ENCODE peak calls at places on chromosome 12, in six cellular contexts. One of them, this sample, is unnamed.

GRCh38 chr12:57215668-57216013 is 953 bp upstream of the NXPH4 start:
- DNase-seq in fibroblast of lung: no peak
- DNase-seq in left ventricle myocardium inferior: no peak
- DNase-seq in HFFc6: peak
- DNase-seq in cardiac muscle cell: no peak
- DNase-seq in astrocyte: no peak
- DNase-seq in this sample: no peak

GRCh38 chr12:6507102-6507998 is 13.4 kb downstream of the NCAPD2 start:
- DNase-seq in left ventricle myocardium inferior: no peak
- DNase-seq in fibroblast of lung: peak
- DNase-seq in HFFc6: no peak
- DNase-seq in astrocyte: peak
- DNase-seq in cardiac muscle cell: peak
- DNase-seq in this sample: no peak

GRCh38 chr12:116236148-116236731 is 41.3 kb downstream of the MED13L start:
- DNase-seq in HFFc6: peak
- DNase-seq in cardiac muscle cell: peak
- DNase-seq in astrocyte: peak
- DNase-seq in left ventricle myocardium inferior: peak
- DNase-seq in fibroblast of lung: peak
- DNase-seq in this sample: no peak

GRCh38 chr12:55715169-55715764 is 579 bp upstream of the BLOC1S1 start:
- DNase-seq in astrocyte: peak
- DNase-seq in fibroblast of lung: no peak
- DNase-seq in HFFc6: no peak
- DNase-seq in left ventricle myocardium inferior: no peak
- DNase-seq in cardiac muscle cell: no peak
- DNase-seq in this sample: no peak

GRCh38 chr12:65725376-65725775 is 98.9 kb upstream of the HMGA2 start:
- DNase-seq in cardiac muscle cell: no peak
- DNase-seq in astrocyte: peak
- DNase-seq in left ventricle myocardium inferior: no peak
- DNase-seq in fibroblast of lung: peak
- DNase-seq in HFFc6: peak
- DNase-seq in this sample: no peak

GRCh38 chr12:110347767-110348166 is 55.7 kb downstream of the ANAPC7 start:
- DNase-seq in cardiac muscle cell: no peak
- DNase-seq in astrocyte: no peak
- DNase-seq in HFFc6: no peak
- DNase-seq in left ventricle myocardium inferior: no peak
- DNase-seq in fibroblast of lung: no peak
- DNase-seq in this sample: no peak

GRCh38 chr12:76976777-76977465 is 88.4 kb downstream of the E2F7 start:
- DNase-seq in left ventricle myocardium inferior: no peak
- DNase-seq in HFFc6: no peak
- DNase-seq in fibroblast of lung: peak
- DNase-seq in cardiac muscle cell: no peak
- DNase-seq in astrocyte: peak
- DNase-seq in this sample: no peak

GRCh38 chr12:56256326-56256960 is 1.7 kb downstream of the ANKRD52 start:
- DNase-seq in cardiac muscle cell: peak
- DNase-seq in astrocyte: peak
- DNase-seq in left ventricle myocardium inferior: no peak
- DNase-seq in fibroblast of lung: no peak
- DNase-seq in HFFc6: peak
- DNase-seq in this sample: no peak

GRCh38 chr12:88578821-88579518 is 1.3 kb downstream of the KITLG start:
- DNase-seq in fibroblast of lung: no peak
- DNase-seq in astrocyte: no peak
- DNase-seq in cardiac muscle cell: no peak
- DNase-seq in left ventricle myocardium inferior: no peak
- DNase-seq in HFFc6: peak
- DNase-seq in this sample: peak

GRCh38 chr12:106976013-106976658 is 10.8 kb downstream of the MTERF2 start:
- DNase-seq in fibroblast of lung: peak
- DNase-seq in left ventricle myocardium inferior: no peak
- DNase-seq in cardiac muscle cell: peak
- DNase-seq in HFFc6: no peak
- DNase-seq in astrocyte: peak
- DNase-seq in this sample: no peak

GRCh38 chr12:125079084-125079483 is 13.8 kb downstream of the AACS start:
- DNase-seq in fibroblast of lung: no peak
- DNase-seq in left ventricle myocardium inferior: no peak
- DNase-seq in astrocyte: no peak
- DNase-seq in HFFc6: no peak
- DNase-seq in cardiac muscle cell: no peak
- DNase-seq in this sample: no peak

GRCh38 chr12:50598321-50598862 is 93.6 kb downstream of the DIP2B start:
- DNase-seq in astrocyte: no peak
- DNase-seq in cardiac muscle cell: peak
- DNase-seq in fibroblast of lung: peak
- DNase-seq in HFFc6: peak
- DNase-seq in left ventricle myocardium inferior: no peak
- DNase-seq in this sample: no peak

GRCh38 chr12:65609359-65609771 is 214.9 kb upstream of the HMGA2 start:
- DNase-seq in HFFc6: peak
- DNase-seq in left ventricle myocardium inferior: no peak
- DNase-seq in cardiac muscle cell: peak
- DNase-seq in astrocyte: peak
- DNase-seq in fibroblast of lung: peak
- DNase-seq in this sample: no peak

GRCh38 chr12:106705971-106706370 is 68.5 kb upstream of the RIC8B start:
- DNase-seq in astrocyte: no peak
- DNase-seq in HFFc6: no peak
- DNase-seq in cardiac muscle cell: no peak
- DNase-seq in left ventricle myocardium inferior: no peak
- DNase-seq in fibroblast of lung: no peak
- DNase-seq in this sample: no peak

GRCh38 chr12:123798518-123798917 is 36.4 kb downstream of the DNAH10 start:
- DNase-seq in left ventricle myocardium inferior: no peak
- DNase-seq in cardiac muscle cell: no peak
- DNase-seq in astrocyte: no peak
- DNase-seq in HFFc6: no peak
- DNase-seq in fibroblast of lung: no peak
- DNase-seq in this sample: no peak

GRCh38 chr12:110269622-110270124 is 11.4 kb upstream of the ATP2A2 start:
- DNase-seq in HFFc6: peak
- DNase-seq in cardiac muscle cell: peak
- DNase-seq in fibroblast of lung: peak
- DNase-seq in astrocyte: peak
- DNase-seq in left ventricle myocardium inferior: no peak
- DNase-seq in this sample: no peak

GRCh38 chr12:12334710-12335040 is 15.4 kb downstream of the MANSC1 start:
- DNase-seq in astrocyte: no peak
- DNase-seq in cardiac muscle cell: no peak
- DNase-seq in fibroblast of lung: no peak
- DNase-seq in left ventricle myocardium inferior: no peak
- DNase-seq in HFFc6: no peak
- DNase-seq in this sample: no peak
- TF ChIP-seq CTCF in astrocyte: no peak
- TF ChIP-seq CTCF in cardiac muscle cell: no peak
- TF ChIP-seq CTCF in fibroblast of lung: no peak
- TF ChIP-seq CTCF in left ventricle myocardium inferior: no peak
- TF ChIP-seq CTCF in HFFc6: peak
- TF ChIP-seq CTCF in this sample: peak

GRCh38 chr12:62138527-62138926 is 121.7 kb upstream of the USP15 start:
- DNase-seq in fibroblast of lung: no peak
- DNase-seq in HFFc6: no peak
- DNase-seq in cardiac muscle cell: no peak
- DNase-seq in left ventricle myocardium inferior: no peak
- DNase-seq in astrocyte: no peak
- DNase-seq in this sample: no peak

GRCh38 chr12:62133440-62133839 is 126.8 kb upstream of the USP15 start:
- DNase-seq in astrocyte: no peak
- DNase-seq in HFFc6: no peak
- DNase-seq in cardiac muscle cell: no peak
- DNase-seq in fibroblast of lung: no peak
- DNase-seq in left ventricle myocardium inferior: no peak
- DNase-seq in this sample: no peak

GRCh38 chr12:62130400-62130799 is 129.8 kb upstream of the USP15 start:
- DNase-seq in astrocyte: no peak
- DNase-seq in left ventricle myocardium inferior: no peak
- DNase-seq in fibroblast of lung: no peak
- DNase-seq in cardiac muscle cell: no peak
- DNase-seq in HFFc6: no peak
- DNase-seq in this sample: no peak

GRCh38 chr12:62131153-62131552 is 129.1 kb upstream of the USP15 start:
- DNase-seq in left ventricle myocardium inferior: no peak
- DNase-seq in HFFc6: no peak
- DNase-seq in fibroblast of lung: no peak
- DNase-seq in cardiac muscle cell: no peak
- DNase-seq in astrocyte: no peak
- DNase-seq in this sample: no peak

DNA sequence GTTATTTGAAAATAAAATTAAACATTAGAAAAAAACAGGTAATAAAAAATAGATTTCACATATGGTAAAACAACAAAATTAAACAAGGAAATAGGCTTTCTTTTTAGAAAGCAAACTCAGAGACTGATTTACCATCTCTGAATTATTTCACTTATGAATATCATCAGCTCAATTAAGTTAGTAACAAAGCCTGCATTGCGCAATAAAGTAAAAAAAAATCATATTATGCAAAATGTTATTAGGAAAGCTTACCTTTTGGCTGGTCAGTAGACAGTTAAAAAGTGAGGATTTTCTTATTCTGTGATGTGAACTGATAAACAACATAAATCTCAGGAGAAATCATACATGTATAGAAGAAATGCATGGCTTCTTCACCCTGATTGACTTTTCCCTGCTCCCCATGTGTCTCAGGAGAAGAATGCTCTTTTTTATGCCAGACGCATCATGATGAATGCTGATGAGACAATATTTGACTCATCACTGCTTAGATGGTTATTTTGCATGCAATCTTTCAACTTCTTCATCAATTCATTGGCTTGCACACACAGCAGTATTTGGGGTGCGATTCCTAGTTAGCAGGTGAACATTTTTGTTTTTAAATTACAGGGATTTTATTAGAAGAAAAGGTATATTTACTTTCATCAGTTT is 124.5 kb upstream of the USP15 start:
- DNase-seq in astrocyte: no peak
- DNase-seq in fibroblast of lung: no peak
- DNase-seq in HFFc6: no peak
- DNase-seq in cardiac muscle cell: no peak
- DNase-seq in left ventricle myocardium inferior: no peak
- DNase-seq in this sample: no peak
- TF ChIP-seq CTCF in astrocyte: no peak
- TF ChIP-seq CTCF in fibroblast of lung: no peak
- TF ChIP-seq CTCF in HFFc6: no peak
- TF ChIP-seq CTCF in cardiac muscle cell: no peak
- TF ChIP-seq CTCF in left ventricle myocardium inferior: no peak
- TF ChIP-seq CTCF in this sample: no peak

GRCh38 chr12:54657048-54657696 is 9.0 kb upstream of the DCD start:
- DNase-seq in HFFc6: no peak
- DNase-seq in fibroblast of lung: no peak
- DNase-seq in cardiac muscle cell: no peak
- DNase-seq in astrocyte: no peak
- DNase-seq in left ventricle myocardium inferior: no peak
- DNase-seq in this sample: no peak

GRCh38 chr12:54662028-54662427 is 13.9 kb upstream of the DCD start:
- DNase-seq in HFFc6: no peak
- DNase-seq in astrocyte: no peak
- DNase-seq in cardiac muscle cell: no peak
- DNase-seq in left ventricle myocardium inferior: no peak
- DNase-seq in fibroblast of lung: no peak
- DNase-seq in this sample: no peak

GRCh38 chr12:54660320-54660962 is 12.3 kb upstream of the DCD start:
- DNase-seq in left ventricle myocardium inferior: no peak
- DNase-seq in cardiac muscle cell: no peak
- DNase-seq in fibroblast of lung: no peak
- DNase-seq in astrocyte: no peak
- DNase-seq in HFFc6: no peak
- DNase-seq in this sample: no peak

GRCh38 chr12:54661048-54661447 is 12.9 kb upstream of the DCD start:
- DNase-seq in fibroblast of lung: no peak
- DNase-seq in left ventricle myocardium inferior: no peak
- DNase-seq in HFFc6: no peak
- DNase-seq in cardiac muscle cell: no peak
- DNase-seq in astrocyte: no peak
- DNase-seq in this sample: no peak

GRCh38 chr12:54658306-54659264 is 10.4 kb upstream of the DCD start:
- DNase-seq in left ventricle myocardium inferior: peak
- DNase-seq in HFFc6: no peak
- DNase-seq in fibroblast of lung: no peak
- DNase-seq in cardiac muscle cell: peak
- DNase-seq in astrocyte: no peak
- DNase-seq in this sample: peak
- TF ChIP-seq CTCF in left ventricle myocardium inferior: peak
- TF ChIP-seq CTCF in HFFc6: peak
- TF ChIP-seq CTCF in fibroblast of lung: peak
- TF ChIP-seq CTCF in cardiac muscle cell: peak
- TF ChIP-seq CTCF in astrocyte: peak
- TF ChIP-seq CTCF in this sample: peak

GRCh38 chr12:70719672-70720420 is 82.6 kb upstream of the PTPRB start:
- DNase-seq in fibroblast of lung: peak
- DNase-seq in astrocyte: peak
- DNase-seq in cardiac muscle cell: peak
- DNase-seq in left ventricle myocardium inferior: peak
- DNase-seq in HFFc6: peak
- DNase-seq in this sample: peak
- TF ChIP-seq CTCF in fibroblast of lung: peak
- TF ChIP-seq CTCF in astrocyte: peak
- TF ChIP-seq CTCF in cardiac muscle cell: peak
- TF ChIP-seq CTCF in left ventricle myocardium inferior: peak
- TF ChIP-seq CTCF in HFFc6: peak
- TF ChIP-seq CTCF in this sample: peak

DNA sequence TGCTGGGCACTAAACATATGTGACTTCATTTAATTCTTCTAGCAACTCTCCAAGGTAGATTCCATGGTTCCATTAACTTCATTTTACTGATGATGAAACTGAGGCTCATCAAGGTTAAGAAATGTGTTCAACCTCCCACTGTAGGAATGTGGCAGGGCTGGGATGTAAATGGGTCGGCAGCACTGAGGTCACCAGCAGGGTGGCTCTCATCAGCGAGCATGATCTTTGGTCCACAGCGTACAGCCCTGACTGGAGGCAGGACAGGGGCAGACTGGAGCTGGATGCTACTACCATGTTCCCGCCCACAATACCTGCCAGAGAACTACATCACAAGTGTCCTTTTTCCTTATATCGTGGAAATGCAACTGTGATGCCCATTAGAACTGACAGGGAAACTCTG is 4.6 kb downstream of the APPL2 start:
- DNase-seq in cardiac muscle cell: no peak
- DNase-seq in fibroblast of lung: no peak
- DNase-seq in HFFc6: no peak
- DNase-seq in astrocyte: no peak
- DNase-seq in left ventricle myocardium inferior: no peak
- DNase-seq in this sample: no peak
- TF ChIP-seq CTCF in cardiac muscle cell: no peak
- TF ChIP-seq CTCF in fibroblast of lung: no peak
- TF ChIP-seq CTCF in HFFc6: no peak
- TF ChIP-seq CTCF in astrocyte: no peak
- TF ChIP-seq CTCF in left ventricle myocardium inferior: no peak
- TF ChIP-seq CTCF in this sample: no peak